ENCODE peak calls at places on chromosome 22, in nine cellular contexts. One of them, this sample, is unnamed.

GRCh38 chr22:50436134-50436830 is 38.6 kb downstream of the SBF1 start:
- DNase-seq in body of pancreas: no peak
- DNase-seq in gastrocnemius medialis: no peak
- DNase-seq in right lobe of liver: peak; percentile 55
- DNase-seq in adrenal gland: no peak
- DNase-seq in IMR-90: no peak
- DNase-seq in transverse colon: no peak
- DNase-seq in prostate gland: no peak
- DNase-seq in A549: no peak
- DNase-seq in this sample: no peak

GRCh38 chr22:44363214-44363979 is 50.6 kb upstream of the SHISAL1 start:
- DNase-seq in transverse colon: peak; percentile 80
- DNase-seq in right lobe of liver: peak; percentile 61
- DNase-seq in adrenal gland: peak; percentile 88
- DNase-seq in IMR-90: peak; percentile 98
- DNase-seq in A549: peak; percentile 90
- DNase-seq in prostate gland: no peak
- DNase-seq in gastrocnemius medialis: peak; percentile 52
- DNase-seq in body of pancreas: peak; percentile 54
- DNase-seq in this sample: peak; percentile 78

GRCh38 chr22:44214187-44214586 is 33.5 kb downstream of the PARVG start:
- DNase-seq in right lobe of liver: no peak
- DNase-seq in IMR-90: no peak
- DNase-seq in gastrocnemius medialis: no peak
- DNase-seq in body of pancreas: no peak
- DNase-seq in A549: no peak
- DNase-seq in prostate gland: no peak
- DNase-seq in transverse colon: no peak
- DNase-seq in adrenal gland: no peak
- DNase-seq in this sample: no peak

GRCh38 chr22:49670610-49671330 is 156.9 kb downstream of the BRD1 start:
- DNase-seq in IMR-90: no peak
- DNase-seq in prostate gland: no peak
- DNase-seq in adrenal gland: no peak
- DNase-seq in body of pancreas: no peak
- DNase-seq in transverse colon: peak; percentile 25
- DNase-seq in A549: no peak
- DNase-seq in right lobe of liver: no peak
- DNase-seq in gastrocnemius medialis: no peak
- DNase-seq in this sample: no peak

GRCh38 chr22:46033256-46034200 is 56.6 kb upstream of the WNT7B start:
- DNase-seq in adrenal gland: peak; percentile 70
- DNase-seq in prostate gland: no peak
- DNase-seq in right lobe of liver: no peak
- DNase-seq in transverse colon: no peak
- DNase-seq in IMR-90: peak; percentile 72
- DNase-seq in body of pancreas: no peak
- DNase-seq in A549: no peak
- DNase-seq in gastrocnemius medialis: peak; percentile 19
- DNase-seq in this sample: no peak

GRCh38 chr22:41405588-41405987 is 23.8 kb downstream of the TEF start:
- DNase-seq in right lobe of liver: no peak
- DNase-seq in A549: no peak
- DNase-seq in gastrocnemius medialis: no peak
- DNase-seq in transverse colon: no peak
- DNase-seq in prostate gland: no peak
- DNase-seq in adrenal gland: no peak
- DNase-seq in body of pancreas: no peak
- DNase-seq in IMR-90: no peak
- DNase-seq in this sample: no peak

GRCh38 chr22:42231929-42232328 is 38.5 kb downstream of the TCF20 start:
- DNase-seq in transverse colon: no peak
- DNase-seq in right lobe of liver: no peak
- DNase-seq in gastrocnemius medialis: no peak
- DNase-seq in prostate gland: no peak
- DNase-seq in adrenal gland: no peak
- DNase-seq in body of pancreas: no peak
- DNase-seq in A549: no peak
- DNase-seq in IMR-90: no peak
- DNase-seq in this sample: no peak

GRCh38 chr22:19801340-19802000 is 40.9 kb downstream of the TBX1 start:
- DNase-seq in transverse colon: no peak
- DNase-seq in IMR-90: no peak
- DNase-seq in adrenal gland: no peak
- DNase-seq in A549: no peak
- DNase-seq in body of pancreas: no peak
- DNase-seq in right lobe of liver: peak; percentile 37
- DNase-seq in gastrocnemius medialis: no peak
- DNase-seq in prostate gland: no peak
- DNase-seq in this sample: no peak

GRCh38 chr22:21856868-21857267 is 10.6 kb downstream of the MAPK1 start:
- DNase-seq in transverse colon: no peak
- DNase-seq in body of pancreas: peak; percentile 12
- DNase-seq in IMR-90: no peak
- DNase-seq in prostate gland: no peak
- DNase-seq in gastrocnemius medialis: no peak
- DNase-seq in adrenal gland: no peak
- DNase-seq in A549: no peak
- DNase-seq in right lobe of liver: no peak
- DNase-seq in this sample: no peak

GRCh38 chr22:47177334-47177815 is 414.9 kb downstream of the TBC1D22A start:
- DNase-seq in transverse colon: peak; percentile 6
- DNase-seq in IMR-90: no peak
- DNase-seq in adrenal gland: no peak
- DNase-seq in body of pancreas: no peak
- DNase-seq in prostate gland: no peak
- DNase-seq in A549: no peak
- DNase-seq in right lobe of liver: peak; percentile 45
- DNase-seq in gastrocnemius medialis: no peak
- DNase-seq in this sample: no peak

GRCh38 chr22:47474464-47474863 is 712.0 kb downstream of the TBC1D22A start:
- DNase-seq in prostate gland: no peak
- DNase-seq in right lobe of liver: no peak
- DNase-seq in A549: no peak
- DNase-seq in body of pancreas: no peak
- DNase-seq in adrenal gland: no peak
- DNase-seq in gastrocnemius medialis: no peak
- DNase-seq in transverse colon: no peak
- DNase-seq in IMR-90: no peak
- DNase-seq in this sample: no peak

DNA sequence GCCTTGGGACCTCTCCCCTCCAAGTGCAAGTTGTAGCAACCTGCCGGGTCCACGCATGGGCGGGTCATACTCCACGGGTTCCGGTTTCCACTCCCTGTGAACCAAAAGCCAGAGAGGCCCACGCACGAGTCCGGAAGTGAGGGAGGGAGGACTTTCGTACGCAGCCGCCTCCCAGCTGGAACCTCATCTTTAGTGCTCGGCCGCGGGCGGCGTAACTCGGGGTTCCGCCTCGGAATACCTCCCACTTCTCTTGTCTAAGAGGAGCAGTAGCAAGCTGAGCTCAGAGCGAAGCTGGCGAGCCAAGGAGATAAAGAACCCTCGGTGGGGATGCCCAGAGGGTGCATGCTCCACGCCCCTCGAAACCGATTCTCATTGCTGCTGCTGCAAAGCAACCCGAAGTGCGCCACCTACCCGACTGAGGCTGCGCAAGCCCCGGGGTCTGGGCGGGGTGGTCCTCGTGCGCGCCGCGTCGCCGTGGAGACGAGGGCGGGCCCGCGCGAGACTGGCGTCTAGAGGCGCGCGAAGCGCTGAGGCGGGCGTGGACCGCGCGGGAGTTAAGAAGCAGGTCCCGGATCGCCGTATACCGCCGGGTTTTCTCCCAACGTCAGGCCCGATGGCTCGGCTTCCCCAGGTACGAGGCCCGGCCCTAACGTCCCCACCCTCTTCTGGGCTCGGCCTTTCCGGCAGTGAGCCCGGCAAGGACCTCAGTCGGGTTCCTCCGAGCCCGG is at the start of gene SFI1:
- DNase-seq in gastrocnemius medialis: peak; percentile 77
- DNase-seq in adrenal gland: peak; percentile 93
- DNase-seq in body of pancreas: peak; percentile 91
- DNase-seq in IMR-90: peak; percentile 87
- DNase-seq in A549: peak; percentile 86
- DNase-seq in prostate gland: peak; percentile 89
- DNase-seq in right lobe of liver: peak; percentile 95
- DNase-seq in transverse colon: peak; percentile 95
- DNase-seq in this sample: peak; percentile 93
- TF ChIP-seq CTCF in gastrocnemius medialis: peak; percentile 34
- TF ChIP-seq CTCF in adrenal gland: peak; percentile 27
- TF ChIP-seq CTCF in body of pancreas: peak; percentile 9
- TF ChIP-seq CTCF in IMR-90: peak; percentile 27
- TF ChIP-seq CTCF in A549: no peak
- TF ChIP-seq CTCF in prostate gland: peak; percentile 26
- TF ChIP-seq CTCF in right lobe of liver: peak; percentile 36
- TF ChIP-seq CTCF in transverse colon: peak; percentile 16
- TF ChIP-seq CTCF in this sample: peak; percentile 10

DNA sequence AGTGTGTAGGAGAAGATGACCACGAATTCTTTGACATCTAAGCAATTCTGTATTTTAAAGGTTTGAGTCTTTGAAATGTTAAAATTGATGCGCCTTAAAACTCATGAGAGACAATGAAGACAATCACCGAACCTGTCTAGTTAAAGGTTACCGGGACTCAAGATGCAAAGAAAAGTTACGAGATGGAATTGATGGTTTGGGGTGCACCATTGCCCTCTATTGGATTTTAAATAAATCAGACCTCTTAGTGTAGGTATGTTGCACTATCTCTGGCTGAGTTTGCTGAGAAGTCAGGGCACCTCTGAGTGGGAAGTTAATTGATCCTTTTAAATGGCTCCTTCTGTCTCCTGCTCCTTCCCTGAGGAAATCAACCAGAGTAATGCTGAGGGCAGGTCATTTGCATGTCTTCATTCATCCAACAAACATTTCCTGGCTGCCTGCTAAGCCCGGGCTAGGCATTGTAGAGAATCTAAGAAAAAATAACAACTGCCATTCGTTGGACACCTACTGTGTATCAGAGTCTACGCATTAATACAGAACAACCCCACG is 19.4 kb upstream of the TMA7B start:
- DNase-seq in IMR-90: no peak
- DNase-seq in gastrocnemius medialis: no peak
- DNase-seq in prostate gland: no peak
- DNase-seq in transverse colon: no peak
- DNase-seq in body of pancreas: no peak
- DNase-seq in A549: no peak
- DNase-seq in adrenal gland: no peak
- DNase-seq in right lobe of liver: no peak
- DNase-seq in this sample: no peak
- H3K4me1 ChIP-seq in IMR-90: no peaks in the 10 kb centered on the region
- H3K4me1 ChIP-seq in gastrocnemius medialis: no peaks in the 10 kb centered on the region
- H3K4me1 ChIP-seq in prostate gland: no peaks in the 10 kb centered on the region
- H3K4me1 ChIP-seq in transverse colon: no peaks in the 10 kb centered on the region
- H3K4me1 ChIP-seq in body of pancreas: no peaks in the 10 kb centered on the region
- H3K4me1 ChIP-seq in A549: no peaks in the 10 kb centered on the region
- H3K4me1 ChIP-seq in adrenal gland: no peaks in the 10 kb centered on the region
- H3K4me1 ChIP-seq in right lobe of liver: no peaks in the 10 kb centered on the region
- H3K4me1 ChIP-seq in this sample: peaks cover 58% of the 10 kb centered on the region

DNA sequence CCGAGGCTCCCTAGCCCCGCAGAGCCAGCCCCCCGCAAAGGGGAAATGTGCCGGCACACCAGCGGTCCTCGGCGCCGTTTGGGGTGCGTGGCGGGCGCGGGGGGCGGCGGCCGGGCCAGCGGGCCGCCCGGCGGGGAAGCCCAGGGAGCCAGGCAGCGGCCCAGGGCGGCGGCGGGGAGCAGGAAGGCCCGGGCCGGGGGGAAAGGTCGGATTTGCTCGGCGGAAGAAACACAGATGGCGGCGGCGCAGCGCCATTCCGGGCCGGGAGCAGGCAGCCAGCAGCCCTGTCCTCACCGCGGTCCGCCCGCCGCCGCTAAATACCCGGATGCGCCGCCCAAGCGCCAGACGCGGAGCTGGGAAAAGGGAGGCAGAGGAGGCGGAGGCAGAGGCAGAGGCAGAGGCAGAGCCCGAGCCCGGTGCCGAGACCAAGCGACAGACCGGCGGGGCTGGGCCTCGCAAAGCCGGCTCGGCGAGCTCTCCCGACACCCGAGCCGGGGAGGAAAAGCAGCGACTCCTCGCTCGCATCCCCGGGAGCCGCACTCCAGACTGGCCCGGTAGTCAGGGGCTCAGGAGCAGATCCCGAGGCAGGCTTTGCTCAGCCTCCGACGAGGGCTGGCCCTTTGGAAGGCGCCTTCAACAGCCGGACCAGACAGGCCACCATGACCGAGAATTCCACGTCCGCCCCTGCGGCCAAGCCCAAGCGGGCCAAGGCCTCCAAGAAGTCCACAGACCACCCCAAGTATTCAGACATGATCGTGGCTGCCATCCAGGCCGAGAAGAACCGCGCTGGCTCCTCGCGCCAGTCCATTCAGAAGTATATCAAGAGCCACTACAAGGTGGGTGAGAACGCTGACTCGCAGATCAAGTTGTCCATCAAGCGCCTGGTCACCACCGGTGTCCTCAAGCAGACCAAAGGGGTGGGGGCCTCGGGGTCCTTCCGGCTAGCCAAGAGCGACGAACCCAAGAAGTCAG is 2.6 kb upstream of the GCAT start:
- DNase-seq in body of pancreas: peak; percentile 90
- DNase-seq in A549: peak; percentile 87
- DNase-seq in right lobe of liver: peak; percentile 92
- DNase-seq in IMR-90: peak; percentile 70
- DNase-seq in prostate gland: peak; percentile 85
- DNase-seq in transverse colon: peak; percentile 94
- DNase-seq in gastrocnemius medialis: peak; percentile 88
- DNase-seq in adrenal gland: peak; percentile 85
- DNase-seq in this sample: peak; percentile 87
- TF ChIP-seq POLR2A in body of pancreas: peak; percentile 97
- TF ChIP-seq POLR2A in A549: peak; percentile 71
- TF ChIP-seq POLR2A in right lobe of liver: peak; percentile 93
- TF ChIP-seq POLR2A in IMR-90: peak; percentile 90
- TF ChIP-seq POLR2A in prostate gland: peak; percentile 78
- TF ChIP-seq POLR2A in transverse colon: peak; percentile 98
- TF ChIP-seq POLR2A in gastrocnemius medialis: peak; percentile 94
- TF ChIP-seq POLR2A in adrenal gland: peak; percentile 81
- TF ChIP-seq POLR2A in this sample: peak; percentile 84

DNA sequence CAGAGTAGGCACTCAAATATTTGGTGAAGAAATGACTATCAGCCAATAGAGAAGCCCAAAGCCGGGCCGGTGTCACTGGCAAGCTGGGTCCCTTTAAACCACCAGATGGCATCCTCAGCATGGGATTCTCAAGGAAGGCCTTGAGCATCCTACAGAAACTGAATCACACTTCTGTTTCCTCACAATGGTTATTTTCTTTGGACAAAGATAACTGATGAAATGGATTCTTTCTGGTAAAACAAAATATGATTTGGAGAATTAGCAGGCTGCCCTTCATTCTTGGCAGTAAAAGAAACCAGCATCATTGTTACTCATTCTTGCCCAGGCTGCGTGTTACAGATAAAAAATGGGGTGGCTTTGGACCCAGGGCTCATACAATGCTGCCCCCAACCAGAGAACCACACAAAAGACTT is 30.3 kb upstream of the ASPHD2 start:
- DNase-seq in right lobe of liver: no peak
- DNase-seq in prostate gland: peak; percentile 62
- DNase-seq in A549: peak; percentile 60
- DNase-seq in IMR-90: peak; percentile 77
- DNase-seq in transverse colon: peak; percentile 57
- DNase-seq in adrenal gland: peak; percentile 79
- DNase-seq in gastrocnemius medialis: peak; percentile 40
- DNase-seq in body of pancreas: peak; percentile 47
- DNase-seq in this sample: peak; percentile 43
- TF ChIP-seq CTCF in right lobe of liver: peak; percentile 44
- TF ChIP-seq CTCF in prostate gland: peak; percentile 79
- TF ChIP-seq CTCF in A549: peak; percentile 63
- TF ChIP-seq CTCF in IMR-90: peak; percentile 92
- TF ChIP-seq CTCF in transverse colon: peak; percentile 72
- TF ChIP-seq CTCF in adrenal gland: peak; percentile 72
- TF ChIP-seq CTCF in gastrocnemius medialis: peak; percentile 69
- TF ChIP-seq CTCF in body of pancreas: peak; percentile 26
- TF ChIP-seq CTCF in this sample: peak; percentile 21

This sample was measured in thyroid gland.